ENCODE peak calls at places on chromosomes 7 and 10, in six cellular contexts. C is T-helper 9 cell, J is GM19239, X is tibial nerve, V is GM23248, F is iPS-NIHi11. Q is an unnamed sample.

GRCh38 chr10:88063861-88064521 is 200.6 kb downstream of the PTEN start:
- DNase-seq in X (no peak), J (no peak), C (no peak), F (no peak), V (no peak), Q (no peak)

GRCh38 chr10:60114765-60115586 is 208.6 kb upstream of the CCDC6 start:
- DNase-seq in V (peak), X (no peak), C (no peak), J (no peak), F (peak), Q (peak)

GRCh38 chr10:80412521-80412920 is 4.2 kb downstream of the PRXL2A start:
- DNase-seq in C (no peak), X (no peak), F (no peak), J (no peak), V (no peak), Q (no peak)

GRCh38 chr10:13959443-13960359 is 371.0 kb downstream of the FRMD4A start:
- DNase-seq in F (no peak), X (no peak), J (no peak), C (no peak), V (no peak), Q (no peak)

GRCh38 chr7:2713978-2714377 is 26.0 kb downstream of the AMZ1 start:
- DNase-seq in J (no peak), X (no peak), V (no peak), F (no peak), C (no peak), Q (no peak)

GRCh38 chr7:5695709-5696345 is 85.6 kb downstream of the RNF216 start:
- DNase-seq in F (no peak), X (peak), C (no peak), J (no peak), V (peak), Q (no peak)

GRCh38 chr10:992523-993340 is 4.5 kb downstream of the GTPBP4 start:
- DNase-seq in V (peak), X (no peak), C (no peak), J (no peak), F (no peak), Q (no peak)

GRCh38 chr10:67771200-67771599 is 66.8 kb downstream of the DNAJC12 start:
- DNase-seq in J (no peak), C (no peak), X (no peak), V (no peak), F (no peak), Q (no peak)

GRCh38 chr10:22501412-22501811 is 156.1 kb downstream of the SPAG6 start:
- DNase-seq in V (no peak), C (no peak), J (no peak), X (no peak), F (no peak), Q (no peak)

GRCh38 chr10:113736576-113736975 is 14.9 kb upstream of the PLEKHS1 start:
- DNase-seq in X (no peak), F (no peak), J (no peak), V (peak), C (no peak), Q (no peak)

GRCh38 chr10:50387736-50388081 is 136.4 kb upstream of the ASAH2 start:
- DNase-seq in F (no peak), C (no peak), V (no peak), X (no peak), J (no peak), Q (no peak)

GRCh38 chr10:25849268-25849667 is 84.8 kb upstream of the MYO3A start:
- DNase-seq in J (no peak), V (no peak), F (no peak), X (no peak), C (no peak), Q (no peak)

GRCh38 chr7:16071246-16071857 is 350.0 kb downstream of the CRPPA start:
- DNase-seq in V (peak), X (no peak), J (no peak), C (no peak), F (peak), Q (peak)

GRCh38 chr7:82605247-82605864 is 161.8 kb upstream of the CACNA2D1 start:
- DNase-seq in C (no peak), J (no peak), V (peak), F (peak), X (no peak), Q (peak)

GRCh38 chr10:69644658-69645295 is 14.7 kb downstream of the FAM241B start:
- DNase-seq in J (peak), X (no peak), V (peak), C (peak), F (peak), Q (peak)

GRCh38 chr7:99579956-99580777 is 17.9 kb upstream of the TMEM225B start:
- DNase-seq in F (peak), C (peak), J (no peak), X (no peak), V (peak), Q (no peak)

GRCh38 chr10:30491204-30491603 is 57.2 kb downstream of the MAP3K8 start:
- DNase-seq in F (no peak), V (peak), J (no peak), C (no peak), X (no peak), Q (no peak)

GRCh38 chr7:89926721-89927120 is 227.5 kb upstream of the STEAP1 start:
- DNase-seq in V (no peak), X (no peak), F (no peak), J (no peak), C (no peak), Q (no peak)

GRCh38 chr10:70722820-70723424 is 50.6 kb downstream of the ADAMTS14 start:
- DNase-seq in V (peak), J (no peak), X (no peak), C (no peak), F (no peak), Q (no peak)

GRCh38 chr7:46932656-46933424 is 649.1 kb downstream of the TNS3 start:
- DNase-seq in C (no peak), X (no peak), V (peak), F (no peak), J (no peak), Q (no peak)

GRCh38 chr10:129859536-129859935 is 104.5 kb downstream of the EBF3 start:
- DNase-seq in X (no peak), J (no peak), F (no peak), C (no peak), V (no peak), Q (no peak)

GRCh38 chr7:69373171-69374035 is 224.9 kb upstream of the AUTS2 start:
- DNase-seq in F (no peak), C (no peak), X (no peak), V (peak), J (no peak), Q (peak)

Q was measured in Karpas-422.